ENCODE peak calls at places on chromosomes 6 and 20, in four cellular contexts. One of them, this sample, is unnamed.

GRCh38 chr20:22472386-22472785 is 112.0 kb downstream of the FOXA2 start:
- DNase-seq in activated effector memory CD4-positive, alpha-beta T cell treated with anti-CD3 and anti-CD28 coated beads, Interleukin-2, amount 50 U/mL, for 16 hours: no peak
- DNase-seq in T-helper 1 cell: no peak
- DNase-seq in NCI-H2029: no peak
- DNase-seq in this sample: no peak

GRCh38 chr6:34525431-34526175 is 30.5 kb downstream of the SPDEF start:
- DNase-seq in activated effector memory CD4-positive, alpha-beta T cell treated with anti-CD3 and anti-CD28 coated beads, Interleukin-2, amount 50 U/mL, for 16 hours: no peak
- DNase-seq in T-helper 1 cell: no peak
- DNase-seq in NCI-H2029: no peak
- DNase-seq in this sample: peak

GRCh38 chr6:149915970-149916865 is 6.7 kb downstream of the RAET1G start:
- DNase-seq in activated effector memory CD4-positive, alpha-beta T cell treated with anti-CD3 and anti-CD28 coated beads, Interleukin-2, amount 50 U/mL, for 16 hours: no peak
- DNase-seq in T-helper 1 cell: no peak
- DNase-seq in NCI-H2029: no peak
- DNase-seq in this sample: no peak

GRCh38 chr20:20713244-20713765 is 861 bp upstream of the RALGAPA2 start:
- DNase-seq in activated effector memory CD4-positive, alpha-beta T cell treated with anti-CD3 and anti-CD28 coated beads, Interleukin-2, amount 50 U/mL, for 16 hours: no peak
- DNase-seq in T-helper 1 cell: no peak
- DNase-seq in NCI-H2029: no peak
- DNase-seq in this sample: no peak

GRCh38 chr6:14501240-14501639 is 383.7 kb downstream of the CD83 start:
- DNase-seq in activated effector memory CD4-positive, alpha-beta T cell treated with anti-CD3 and anti-CD28 coated beads, Interleukin-2, amount 50 U/mL, for 16 hours: no peak
- DNase-seq in T-helper 1 cell: no peak
- DNase-seq in NCI-H2029: no peak
- DNase-seq in this sample: no peak

GRCh38 chr6:92114091-92114490 is 1305.3 kb downstream of the EPHA7 start:
- DNase-seq in activated effector memory CD4-positive, alpha-beta T cell treated with anti-CD3 and anti-CD28 coated beads, Interleukin-2, amount 50 U/mL, for 16 hours: no peak
- DNase-seq in T-helper 1 cell: no peak
- DNase-seq in NCI-H2029: no peak
- DNase-seq in this sample: no peak

GRCh38 chr20:6993016-6993415 is 225.5 kb downstream of the BMP2 start:
- DNase-seq in activated effector memory CD4-positive, alpha-beta T cell treated with anti-CD3 and anti-CD28 coated beads, Interleukin-2, amount 50 U/mL, for 16 hours: no peak
- DNase-seq in T-helper 1 cell: no peak
- DNase-seq in NCI-H2029: no peak
- DNase-seq in this sample: no peak

GRCh38 chr20:57392130-57392445 is 892 bp downstream of the RBM38 start:
- DNase-seq in activated effector memory CD4-positive, alpha-beta T cell treated with anti-CD3 and anti-CD28 coated beads, Interleukin-2, amount 50 U/mL, for 16 hours: no peak
- DNase-seq in T-helper 1 cell: no peak
- DNase-seq in NCI-H2029: no peak
- DNase-seq in this sample: no peak

GRCh38 chr6:17207281-17207680 is 73.9 kb upstream of the RBM24 start:
- DNase-seq in activated effector memory CD4-positive, alpha-beta T cell treated with anti-CD3 and anti-CD28 coated beads, Interleukin-2, amount 50 U/mL, for 16 hours: no peak
- DNase-seq in T-helper 1 cell: no peak
- DNase-seq in NCI-H2029: no peak
- DNase-seq in this sample: no peak

GRCh38 chr6:166078294-166078693 is 89.4 kb downstream of the TBXT start:
- DNase-seq in activated effector memory CD4-positive, alpha-beta T cell treated with anti-CD3 and anti-CD28 coated beads, Interleukin-2, amount 50 U/mL, for 16 hours: no peak
- DNase-seq in T-helper 1 cell: no peak
- DNase-seq in NCI-H2029: no peak
- DNase-seq in this sample: no peak

GRCh38 chr6:137277971-137278602 is 58.9 kb upstream of the IFNGR1 start:
- DNase-seq in activated effector memory CD4-positive, alpha-beta T cell treated with anti-CD3 and anti-CD28 coated beads, Interleukin-2, amount 50 U/mL, for 16 hours: no peak
- DNase-seq in T-helper 1 cell: no peak
- DNase-seq in NCI-H2029: no peak
- DNase-seq in this sample: peak

GRCh38 chr20:48578397-48579098 is 249.3 kb downstream of the PREX1 start:
- DNase-seq in activated effector memory CD4-positive, alpha-beta T cell treated with anti-CD3 and anti-CD28 coated beads, Interleukin-2, amount 50 U/mL, for 16 hours: no peak
- DNase-seq in T-helper 1 cell: no peak
- DNase-seq in NCI-H2029: no peak
- DNase-seq in this sample: peak

GRCh38 chr6:40966860-40967259 is 72.2 kb downstream of the UNC5CL start:
- DNase-seq in activated effector memory CD4-positive, alpha-beta T cell treated with anti-CD3 and anti-CD28 coated beads, Interleukin-2, amount 50 U/mL, for 16 hours: no peak
- DNase-seq in T-helper 1 cell: no peak
- DNase-seq in NCI-H2029: no peak
- DNase-seq in this sample: no peak

GRCh38 chr6:161549977-161550655 is 276.3 kb upstream of the AGPAT4 start:
- DNase-seq in activated effector memory CD4-positive, alpha-beta T cell treated with anti-CD3 and anti-CD28 coated beads, Interleukin-2, amount 50 U/mL, for 16 hours: no peak
- DNase-seq in T-helper 1 cell: no peak
- DNase-seq in NCI-H2029: peak
- DNase-seq in this sample: no peak

GRCh38 chr6:167093406-167093921 is 29.4 kb upstream of the CCR6 start:
- DNase-seq in activated effector memory CD4-positive, alpha-beta T cell treated with anti-CD3 and anti-CD28 coated beads, Interleukin-2, amount 50 U/mL, for 16 hours: no peak
- DNase-seq in T-helper 1 cell: no peak
- DNase-seq in NCI-H2029: no peak
- DNase-seq in this sample: no peak

GRCh38 chr6:134422426-134423231 is 104.7 kb upstream of the SGK1 start:
- DNase-seq in activated effector memory CD4-positive, alpha-beta T cell treated with anti-CD3 and anti-CD28 coated beads, Interleukin-2, amount 50 U/mL, for 16 hours: no peak
- DNase-seq in T-helper 1 cell: no peak
- DNase-seq in NCI-H2029: no peak
- DNase-seq in this sample: no peak

GRCh38 chr6:160085226-160085625 is 36.4 kb upstream of the SLC22A1 start:
- DNase-seq in activated effector memory CD4-positive, alpha-beta T cell treated with anti-CD3 and anti-CD28 coated beads, Interleukin-2, amount 50 U/mL, for 16 hours: no peak
- DNase-seq in T-helper 1 cell: no peak
- DNase-seq in NCI-H2029: no peak
- DNase-seq in this sample: no peak

GRCh38 chr6:137589067-137589848 is 95.1 kb upstream of the OLIG3 start:
- DNase-seq in activated effector memory CD4-positive, alpha-beta T cell treated with anti-CD3 and anti-CD28 coated beads, Interleukin-2, amount 50 U/mL, for 16 hours: peak
- DNase-seq in T-helper 1 cell: peak
- DNase-seq in NCI-H2029: peak
- DNase-seq in this sample: peak

GRCh38 chr20:32249030-32249738 is 28.3 kb upstream of the KIF3B start:
- DNase-seq in activated effector memory CD4-positive, alpha-beta T cell treated with anti-CD3 and anti-CD28 coated beads, Interleukin-2, amount 50 U/mL, for 16 hours: peak
- DNase-seq in T-helper 1 cell: peak
- DNase-seq in NCI-H2029: no peak
- DNase-seq in this sample: no peak

GRCh38 chr6:28648035-28648877 is 122.6 kb downstream of the GPX5 start:
- DNase-seq in activated effector memory CD4-positive, alpha-beta T cell treated with anti-CD3 and anti-CD28 coated beads, Interleukin-2, amount 50 U/mL, for 16 hours: no peak
- DNase-seq in T-helper 1 cell: peak
- DNase-seq in NCI-H2029: no peak
- DNase-seq in this sample: peak

GRCh38 chr20:47038581-47039560 is 144.2 kb downstream of the EYA2 start:
- DNase-seq in activated effector memory CD4-positive, alpha-beta T cell treated with anti-CD3 and anti-CD28 coated beads, Interleukin-2, amount 50 U/mL, for 16 hours: no peak
- DNase-seq in T-helper 1 cell: no peak
- DNase-seq in NCI-H2029: peak
- DNase-seq in this sample: no peak

GRCh38 chr20:8244637-8245036 is 112.6 kb downstream of the PLCB1 start:
- DNase-seq in activated effector memory CD4-positive, alpha-beta T cell treated with anti-CD3 and anti-CD28 coated beads, Interleukin-2, amount 50 U/mL, for 16 hours: no peak
- DNase-seq in T-helper 1 cell: no peak
- DNase-seq in NCI-H2029: peak
- DNase-seq in this sample: no peak

GRCh38 chr20:32463642-32464400 is 105.7 kb downstream of the ASXL1 start:
- DNase-seq in activated effector memory CD4-positive, alpha-beta T cell treated with anti-CD3 and anti-CD28 coated beads, Interleukin-2, amount 50 U/mL, for 16 hours: no peak
- DNase-seq in T-helper 1 cell: no peak
- DNase-seq in NCI-H2029: no peak
- DNase-seq in this sample: no peak

GRCh38 chr6:69096681-69097080 is 461.6 kb downstream of the ADGRB3 start:
- DNase-seq in activated effector memory CD4-positive, alpha-beta T cell treated with anti-CD3 and anti-CD28 coated beads, Interleukin-2, amount 50 U/mL, for 16 hours: no peak
- DNase-seq in T-helper 1 cell: no peak
- DNase-seq in NCI-H2029: no peak
- DNase-seq in this sample: no peak